ENCODE peak calls at places on chromosomes 11 and 22, in nine cellular contexts. A, T, V, L, D, R, H, S and U are unnamed samples.

GRCh38 chr11:58494096-58494495 is 13.8 kb downstream of the OR5B21 start:
- DNase-seq in A (peak; percentile 34), H (no peak), R (no peak), T (no peak), V (no peak), D (no peak), L (no peak), S (no peak), U (no peak)

GRCh38 chr22:45476814-45477213 is 25.9 kb upstream of the FBLN1 start:
- DNase-seq in S (no peak), L (no peak), A (peak; percentile 75), R (peak; percentile 59), V (no peak), D (no peak), H (no peak), T (no peak), U (no peak)

GRCh38 chr22:37818397-37819099 is 4.6 kb upstream of the GALR3 start:
- DNase-seq in A (peak; percentile 46), L (peak; percentile 73), R (peak; percentile 76), S (peak; percentile 14), H (peak; percentile 46), D (peak; percentile 29), T (no peak), V (peak; percentile 87), U (peak; percentile 67)

GRCh38 chr22:49540571-49541450 is 286.9 kb downstream of the BRD1 start:
- DNase-seq in S (no peak), H (no peak), V (no peak), L (no peak), T (peak; percentile 43), A (no peak), R (no peak), D (no peak), U (no peak)

GRCh38 chr11:88618716-88619462 is 281.4 kb upstream of the CTSC start:
- DNase-seq in V (no peak), D (no peak), R (no peak), L (no peak), A (no peak), H (no peak), S (no peak), T (no peak), U (no peak)

GRCh38 chr22:29994027-29994715 is 86.1 kb upstream of the HORMAD2 start:
- DNase-seq in A (peak; percentile 26), D (no peak), T (no peak), L (no peak), R (no peak), H (no peak), S (no peak), V (peak; percentile 10), U (no peak)

GRCh38 chr22:50138988-50139387 is 31.5 kb upstream of the PANX2 start:
- DNase-seq in A (no peak), D (no peak), V (no peak), R (no peak), S (no peak), T (no peak), L (no peak), H (no peak), U (no peak)

GRCh38 chr11:10584071-10584501 is 15.6 kb upstream of the LYVE1 start:
- DNase-seq in D (no peak), L (no peak), S (no peak), V (no peak), T (peak; percentile 55), H (no peak), A (no peak), R (no peak), U (no peak)

GRCh38 chr11:58629857-58630256 is 7.4 kb downstream of the CNTF start:
- DNase-seq in H (no peak), T (no peak), A (peak; percentile 65), V (peak; percentile 7), L (no peak), R (no peak), D (no peak), S (no peak), U (no peak)

GRCh38 chr11:108591893-108592292 is 1.7 kb downstream of the EXPH5 start:
- DNase-seq in A (no peak), S (no peak), L (no peak), H (no peak), R (no peak), V (no peak), T (no peak), D (no peak), U (no peak)

GRCh38 chr11:120296554-120296953 is 28.5 kb upstream of the TLCD5 start:
- DNase-seq in R (no peak), T (no peak), S (no peak), V (no peak), D (no peak), H (no peak), L (no peak), A (no peak), U (no peak)

GRCh38 chr11:43988040-43988793 is 45.8 kb downstream of the C11orf96 start:
- DNase-seq in S (no peak), R (no peak), D (no peak), L (no peak), A (no peak), T (peak; percentile 63), V (no peak), H (no peak), U (no peak)